ENCODE peak calls at places on chromosome 7, in nine cellular contexts. V, J, R, T, O, Z, L, G and U are unnamed samples.

GRCh38 chr7:154928136-154929005 is 74.6 kb downstream of the PAXIP1 start:
- DNase-seq in G (peak), J (peak), T (no peak), R (no peak), L (no peak), O (peak), V (no peak), Z (peak), U (peak)

GRCh38 chr7:2632717-2633537 is 1.1 kb downstream of the TTYH3 start:
- DNase-seq in O (peak), L (peak), G (peak), J (peak), R (peak), Z (no peak), V (no peak), T (peak), U (peak)

GRCh38 chr7:148747274-148747673 is 48.6 kb downstream of the CUL1 start:
- DNase-seq in O (peak), G (peak), R (no peak), T (no peak), L (no peak), V (peak), J (no peak), Z (no peak), U (no peak)

GRCh38 chr7:70384891-70385290 is 747.1 kb upstream of the GALNT17 start:
- DNase-seq in T (no peak), L (no peak), J (peak), R (no peak), G (no peak), O (peak), Z (peak), V (no peak), U (no peak)

GRCh38 chr7:89511900-89512299 is 642.4 kb upstream of the STEAP1 start:
- DNase-seq in O (no peak), R (no peak), L (no peak), Z (no peak), T (no peak), G (no peak), V (no peak), J (no peak), U (no peak)

GRCh38 chr7:133434246-133434865 is 181.5 kb downstream of the EXOC4 start:
- DNase-seq in T (no peak), O (peak), L (no peak), J (peak), Z (peak), R (no peak), V (no peak), G (peak), U (peak)

GRCh38 chr7:29207469-29207868 is 12.9 kb downstream of the CHN2 start:
- DNase-seq in L (no peak), V (no peak), J (peak), O (no peak), R (no peak), T (no peak), G (no peak), Z (no peak), U (no peak)

GRCh38 chr7:113134025-113134424 is 15.7 kb upstream of the SMIM30 start:
- DNase-seq in T (no peak), Z (no peak), G (no peak), O (no peak), R (no peak), J (no peak), V (no peak), L (no peak), U (no peak)

GRCh38 chr7:94422136-94422535 is 27.4 kb downstream of the COL1A2 start:
- DNase-seq in O (no peak), T (no peak), R (no peak), V (no peak), L (no peak), J (no peak), Z (no peak), G (no peak), U (no peak)